ENCODE peak calls at places on chromosomes 3 and 15, in seven cellular contexts. P, Z, C, U, R, I and Y are unnamed samples. For H3K27me3, the result is how much of the 10 kb centered on the place peaks cover.

GRCh38 chr3:141738636-141739363 is 702 bp downstream of the RNF7 start:
- DNase-seq in P (no peak), Z (no peak), C (no peak), U (no peak), R (peak), I (peak), Y (no peak)

GRCh38 chr3:108477511-108478147 is 32.8 kb downstream of the MYH15 start:
- DNase-seq in P (peak), Z (no peak), C (no peak), U (peak), R (peak), I (peak), Y (peak)

GRCh38 chr3:46892285-46893145 is 15.0 kb downstream of the PTH1R start:
- DNase-seq in P (peak), Z (peak), C (no peak), U (peak), R (peak), I (peak), Y (peak)

GRCh38 chr3:15563190-15563589 is 38.2 kb downstream of the HACL1 start:
- DNase-seq in P (no peak), Z (no peak), C (no peak), U (no peak), R (no peak), I (no peak), Y (no peak)

GRCh38 chr15:80090879-80091503 is 31.5 kb downstream of the ZFAND6 start:
- DNase-seq in P (no peak), Z (no peak), C (no peak), U (no peak), R (no peak), I (no peak), Y (no peak)

GRCh38 chr3:12993623-12994356 is 79.4 kb downstream of the IQSEC1 start:
- DNase-seq in P (no peak), Z (peak), C (no peak), U (no peak), R (no peak), I (peak), Y (no peak)

GRCh38 chr3:171058058-171058457 is 31.5 kb upstream of the SLC2A2 start:
- DNase-seq in P (no peak), Z (no peak), C (no peak), U (no peak), R (peak), I (no peak), Y (no peak)

GRCh38 chr3:85939026-85939616 is 980.3 kb downstream of the CADM2 start:
- DNase-seq in P (no peak), Z (no peak), C (no peak), U (no peak), R (peak), I (no peak), Y (no peak)

GRCh38 chr3:101124125-101124524 is 130.9 kb upstream of the ABI3BP start:
- DNase-seq in P (no peak), Z (no peak), C (no peak), U (no peak), R (no peak), I (no peak), Y (no peak)

GRCh38 chr3:57283366-57283765 is 9.1 kb downstream of the ASB14 start:
- DNase-seq in P (no peak), Z (no peak), C (no peak), U (no peak), R (peak), I (no peak), Y (no peak)

GRCh38 chr3:18308096-18308495 is 117.0 kb downstream of the SATB1 start:
- DNase-seq in P (no peak), Z (no peak), C (no peak), U (no peak), R (no peak), I (no peak), Y (no peak)

GRCh38 chr15:65666257-65666656 is 44.5 kb downstream of the SLC24A1 start:
- DNase-seq in P (peak), Z (no peak), C (no peak), U (no peak), R (peak), I (no peak), Y (no peak)

GRCh38 chr3:113736548-113737089 is 9.4 kb downstream of the NAA50 start:
- DNase-seq in P (peak), Z (no peak), C (no peak), U (no peak), R (peak), I (peak), Y (no peak)

GRCh38 chr15:58386641-58387040 is 45.1 kb upstream of the LIPC start:
- DNase-seq in P (no peak), Z (no peak), C (no peak), U (no peak), R (no peak), I (no peak), Y (no peak)

GRCh38 chr15:58390118-58390517 is 41.7 kb upstream of the LIPC start:
- DNase-seq in P (no peak), Z (no peak), C (no peak), U (no peak), R (no peak), I (no peak), Y (no peak)

GRCh38 chr15:58386081-58386480 is 45.7 kb upstream of the LIPC start:
- DNase-seq in P (no peak), Z (no peak), C (no peak), U (no peak), R (no peak), I (no peak), Y (no peak)

GRCh38 chr15:58384667-58385066 is 47.1 kb upstream of the LIPC start:
- DNase-seq in P (no peak), Z (no peak), C (no peak), U (no peak), R (no peak), I (no peak), Y (no peak)

DNA sequence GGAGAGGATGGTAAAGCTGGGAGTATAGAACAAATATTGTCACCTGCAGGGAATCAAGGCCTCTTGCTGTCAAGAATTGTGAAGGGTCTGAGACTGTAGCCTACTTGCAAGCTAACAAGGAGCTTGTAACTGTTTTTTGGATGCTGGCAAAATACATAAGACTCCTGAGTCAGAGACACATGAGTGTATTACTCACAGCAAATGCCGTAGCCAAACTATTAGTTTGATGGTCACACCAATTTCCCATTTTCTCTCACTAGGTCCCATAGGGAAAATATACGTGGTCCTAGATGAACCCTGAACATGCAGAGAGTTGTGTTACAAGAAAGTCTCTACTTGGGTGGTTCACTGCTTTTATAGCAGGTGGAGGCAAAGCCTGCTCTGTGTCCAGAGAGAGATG is 44.7 kb upstream of the LIPC start:
- DNase-seq in P (peak), Z (no peak), C (no peak), U (no peak), R (peak), I (no peak), Y (no peak)
- H3K4me3 ChIP-seq in P (no peak), Z (no peak), C (no peak), U (no peak), R (no peak), I (no peak), Y (no peak)

GRCh38 chr15:96416934-96417759 is 86.6 kb downstream of the NR2F2 start:
- DNase-seq in P (no peak), Z (no peak), C (no peak), U (no peak), R (peak), I (peak), Y (peak)

GRCh38 chr15:96417760-96418130 is 87.2 kb downstream of the NR2F2 start:
- DNase-seq in P (no peak), Z (no peak), C (no peak), U (no peak), R (no peak), I (no peak), Y (no peak)

GRCh38 chr15:96416218-96416933 is 85.9 kb downstream of the NR2F2 start:
- DNase-seq in P (no peak), Z (no peak), C (no peak), U (no peak), R (no peak), I (peak), Y (no peak)

GRCh38 chr15:96415513-96416217 is 85.2 kb downstream of the NR2F2 start:
- DNase-seq in P (no peak), Z (no peak), C (no peak), U (no peak), R (no peak), I (no peak), Y (no peak)

GRCh38 chr15:96418146-96418545 is 87.6 kb downstream of the NR2F2 start:
- DNase-seq in P (no peak), Z (no peak), C (no peak), U (no peak), R (no peak), I (peak), Y (no peak)
- H3K27me3 ChIP-seq in P (half or more), Z (half or more), C (under half), U (half or more), R (under half), I (half or more), Y (under half)

DNA sequence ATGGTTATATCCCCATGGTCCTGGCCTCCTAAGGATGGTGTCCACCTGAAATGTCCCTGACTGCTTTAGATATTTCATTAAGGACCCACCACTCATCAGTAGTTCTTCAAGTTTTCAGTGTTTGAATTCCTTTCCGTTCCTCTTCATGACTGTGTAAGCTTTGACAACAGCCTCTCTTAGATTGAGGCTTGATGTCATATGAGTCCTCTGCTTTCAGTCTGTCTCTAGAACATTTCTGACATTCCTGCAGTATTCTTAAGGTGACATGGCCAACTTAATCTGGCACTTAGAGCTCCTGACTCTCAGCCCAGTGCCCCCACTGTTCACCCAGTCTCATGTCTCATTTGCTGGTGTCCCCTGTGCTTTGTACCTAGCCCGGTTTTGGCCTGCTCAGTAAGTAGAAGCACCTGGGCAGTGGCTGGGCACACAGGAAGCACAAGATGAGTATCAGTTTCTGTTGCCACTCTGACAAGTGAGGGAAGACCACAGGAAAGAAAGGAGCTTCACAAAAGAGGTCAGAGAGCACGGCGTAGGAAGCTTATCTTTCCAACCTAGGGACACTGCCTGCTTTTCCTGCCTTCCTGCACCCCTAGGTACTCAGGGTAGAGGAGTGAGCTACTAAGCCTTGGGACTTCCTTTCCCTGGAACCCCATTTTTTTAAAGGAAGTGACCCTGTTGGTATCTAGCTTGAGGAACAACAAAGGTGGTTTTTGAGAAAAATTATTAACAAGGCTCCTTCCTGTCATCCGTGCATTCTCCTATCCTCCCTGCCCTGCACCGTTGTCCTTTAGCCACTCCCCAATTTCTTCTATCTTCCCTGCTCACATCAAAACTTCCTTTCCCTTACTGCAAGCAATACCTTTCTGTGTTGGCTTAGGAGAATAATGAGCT is 103.1 kb downstream of the KLHL25 start:
- DNase-seq in P (no peak), Z (peak), C (no peak), U (no peak), R (no peak), I (no peak), Y (no peak)
- H3K4me3 ChIP-seq in P (no peak), Z (peak), C (no peak), U (no peak), R (no peak), I (no peak), Y (no peak)

GRCh38 chr15:31156226-31156625 is 54.7 kb upstream of the TRPM1 start:
- DNase-seq in P (no peak), Z (no peak), C (no peak), U (no peak), R (no peak), I (peak), Y (no peak)

GRCh38 chr15:31156808-31157207 is 55.3 kb upstream of the TRPM1 start:
- DNase-seq in P (no peak), Z (no peak), C (no peak), U (no peak), R (no peak), I (no peak), Y (no peak)

GRCh38 chr15:31159837-31160236 is 58.3 kb upstream of the TRPM1 start:
- DNase-seq in P (no peak), Z (peak), C (no peak), U (no peak), R (no peak), I (no peak), Y (no peak)

GRCh38 chr15:31158858-31159569 is 57.5 kb upstream of the TRPM1 start:
- DNase-seq in P (no peak), Z (peak), C (no peak), U (no peak), R (no peak), I (peak), Y (no peak)

DNA sequence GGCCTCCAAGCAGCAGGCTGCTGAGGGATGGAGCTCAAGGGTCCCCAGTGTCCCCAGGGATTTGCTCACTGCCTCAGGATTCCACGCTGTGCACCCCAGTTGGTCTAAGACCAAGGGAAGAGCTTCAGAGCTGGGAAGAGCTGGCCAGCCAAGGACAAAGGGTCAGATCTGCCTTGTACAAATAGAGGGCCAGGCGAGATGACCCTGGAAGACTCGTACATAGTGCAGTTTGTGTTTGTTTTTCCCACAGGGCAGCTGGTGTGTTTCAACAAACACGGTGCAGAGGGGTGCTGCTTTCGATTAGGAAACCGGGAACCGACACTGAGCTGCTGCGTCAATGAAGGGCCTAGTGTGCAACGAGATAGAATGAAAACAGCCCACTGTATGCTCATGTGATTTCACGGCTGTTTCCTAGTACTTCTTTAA is 56.1 kb upstream of the TRPM1 start:
- DNase-seq in P (no peak), Z (peak), C (no peak), U (no peak), R (peak), I (no peak), Y (no peak)
- H3K27me3 ChIP-seq in P (under half), Z (under half), C (under half), U (under half), R (under half), I (under half), Y (under half)

DNA sequence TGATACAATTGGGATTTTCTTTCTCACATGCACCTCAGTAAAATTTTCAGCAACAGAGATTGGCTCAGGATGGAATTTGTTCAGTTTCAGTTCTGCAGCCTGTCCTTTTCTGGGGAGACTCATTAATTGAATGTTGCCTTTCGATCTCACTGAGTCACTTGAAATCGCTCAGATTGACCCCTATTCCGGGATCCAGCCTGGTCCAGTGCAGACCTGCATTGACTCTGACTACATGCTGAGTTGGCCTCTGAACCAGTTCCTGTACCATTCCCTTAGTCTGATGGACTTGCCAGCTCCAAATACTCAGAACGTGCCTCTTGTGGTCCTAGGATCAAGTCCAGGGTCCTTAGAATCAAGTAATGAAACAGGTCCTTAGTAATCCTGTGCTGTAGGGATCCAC is 9.4 kb downstream of the IGF1R start:
- DNase-seq in P (no peak), Z (no peak), C (no peak), U (no peak), R (no peak), I (no peak), Y (peak)
- H3K4me3 ChIP-seq in P (no peak), Z (no peak), C (no peak), U (no peak), R (no peak), I (no peak), Y (no peak)

GRCh38 chr3:24493951-24494615 is 567 bp downstream of the THRB start:
- DNase-seq in P (no peak), Z (peak), C (no peak), U (peak), R (peak), I (peak), Y (peak)

GRCh38 chr3:24492971-24493551 is 1.6 kb downstream of the THRB start:
- DNase-seq in P (no peak), Z (no peak), C (no peak), U (no peak), R (no peak), I (no peak), Y (no peak)

GRCh38 chr3:24494616-24495333 is at the start of gene THRB:
- DNase-seq in P (no peak), Z (peak), C (no peak), U (peak), R (peak), I (peak), Y (peak)

GRCh38 chr3:24496529-24497482 is 2.2 kb upstream of the THRB start:
- DNase-seq in P (peak), Z (peak), C (no peak), U (peak), R (peak), I (peak), Y (peak)

GRCh38 chr3:24495334-24495994 is 814 bp upstream of the THRB start:
- DNase-seq in P (no peak), Z (peak), C (no peak), U (peak), R (no peak), I (peak), Y (peak)
- H3K27me3 ChIP-seq in P (under half), Z (under half), C (under half), U (under half), R (under half), I (under half), Y (under half)

GRCh38 chr3:53776494-53777101 is 69.6 kb downstream of the CHDH start:
- DNase-seq in P (no peak), Z (no peak), C (no peak), U (no peak), R (no peak), I (no peak), Y (no peak)

GRCh38 chr3:53775834-53776251 is 70.4 kb downstream of the CHDH start:
- DNase-seq in P (no peak), Z (no peak), C (no peak), U (no peak), R (no peak), I (no peak), Y (no peak)

GRCh38 chr3:53774414-53774813 is 71.8 kb downstream of the CHDH start:
- DNase-seq in P (no peak), Z (no peak), C (no peak), U (no peak), R (no peak), I (no peak), Y (no peak)

GRCh38 chr3:53773586-53774368 is 72.4 kb downstream of the CHDH start:
- DNase-seq in P (peak), Z (no peak), C (no peak), U (peak), R (peak), I (peak), Y (peak)

GRCh38 chr3:53775018-53775417 is 71.2 kb downstream of the CHDH start:
- DNase-seq in P (no peak), Z (no peak), C (no peak), U (no peak), R (no peak), I (no peak), Y (no peak)
- H3K4me3 ChIP-seq in P (no peak), Z (no peak), C (no peak), U (no peak), R (no peak), I (no peak), Y (no peak)

GRCh38 chr15:69556344-69556743 is 103.7 kb downstream of the RPLP1 start:
- DNase-seq in P (no peak), Z (no peak), C (no peak), U (no peak), R (no peak), I (no peak), Y (no peak)
- H3K27me3 ChIP-seq in P (under half), Z (under half), C (under half), U (under half), R (under half), I (under half), Y (under half)

GRCh38 chr3:98782826-98783500 is 19.8 kb downstream of the ST3GAL6 start:
- DNase-seq in P (no peak), Z (no peak), C (no peak), U (no peak), R (no peak), I (no peak), Y (no peak)

GRCh38 chr3:98786364-98786930 is 23.3 kb downstream of the ST3GAL6 start:
- DNase-seq in P (no peak), Z (no peak), C (no peak), U (no peak), R (peak), I (no peak), Y (no peak)

GRCh38 chr3:98784042-98784441 is 20.9 kb downstream of the ST3GAL6 start:
- DNase-seq in P (no peak), Z (no peak), C (no peak), U (no peak), R (no peak), I (no peak), Y (no peak)

GRCh38 chr3:98787181-98787580 is 24.0 kb downstream of the ST3GAL6 start:
- DNase-seq in P (no peak), Z (no peak), C (no peak), U (no peak), R (no peak), I (no peak), Y (no peak)

DNA sequence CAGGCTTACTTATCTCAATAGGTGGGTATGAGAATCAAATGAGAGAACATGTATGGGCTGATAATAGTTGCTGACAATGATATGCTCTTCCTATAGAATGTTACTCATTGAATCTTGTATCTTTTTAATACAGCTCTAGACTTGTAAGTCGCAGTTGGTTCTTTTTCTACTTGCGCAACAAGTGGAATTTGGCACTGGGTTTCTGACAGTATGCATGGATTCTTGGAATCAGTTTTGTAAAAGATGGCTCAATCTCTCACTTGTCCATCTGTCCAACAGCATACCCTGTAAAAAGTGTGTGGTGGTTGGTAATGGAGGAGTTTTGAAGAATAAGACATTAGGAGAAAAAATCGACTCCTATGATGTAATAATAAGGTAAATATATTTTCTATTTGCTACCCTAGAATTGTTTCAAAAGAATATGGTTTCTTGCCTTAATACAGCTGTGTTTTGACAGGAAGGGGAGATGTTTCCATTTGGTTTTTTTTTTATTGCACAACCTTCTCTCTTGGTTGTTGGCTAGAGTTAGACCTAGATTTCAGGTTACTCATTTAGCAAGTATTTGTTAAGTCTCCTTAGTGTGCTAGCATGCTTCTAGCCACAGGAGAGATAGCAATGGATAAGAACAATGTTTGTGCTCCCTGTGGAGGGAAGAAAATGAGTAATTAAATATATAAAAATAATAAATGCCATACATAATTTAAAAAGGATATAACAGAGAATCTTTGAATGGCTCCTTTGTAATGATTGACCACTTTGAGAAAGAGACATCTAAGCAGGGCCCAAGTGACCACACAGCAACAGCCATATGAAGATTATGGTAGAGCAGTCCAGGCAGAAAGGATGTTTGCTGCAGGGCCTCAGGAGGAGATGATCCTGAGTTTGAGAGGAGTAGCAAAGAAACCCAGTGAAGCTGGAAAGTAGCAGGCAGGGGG is 21.8 kb downstream of the ST3GAL6 start:
- DNase-seq in P (peak), Z (no peak), C (no peak), U (no peak), R (peak), I (peak), Y (peak)
- H3K4me3 ChIP-seq in P (no peak), Z (no peak), C (no peak), U (no peak), R (no peak), I (no peak), Y (no peak)